ENCODE peak calls at places on chromosomes 2 and 18, in five cellular contexts. O is GM12865; W is DMS153; V is ureter; E is activated naive CD4-positive, alpha-beta T cell treated with anti-CD3 and anti-CD28 coated beads for 36 hours. C is an unnamed sample.

GRCh38 chr2:54556659-54557121 is 100.6 kb downstream of the SPTBN1 start:
- DNase-seq in O (no peak), W (no peak), V (no peak), E (no peak), C (no peak)

GRCh38 chr18:49339146-49339545 is 121.3 kb downstream of the DYM start:
- DNase-seq in O (no peak), W (no peak), V (no peak), E (no peak), C (peak)

GRCh38 chr2:147499785-147500184 is 345.0 kb upstream of the ACVR2A start:
- DNase-seq in O (peak), W (no peak), V (no peak), E (no peak), C (no peak)

GRCh38 chr2:12484536-12485115 is 232.1 kb upstream of the TRIB2 start:
- DNase-seq in O (no peak), W (no peak), V (no peak), E (no peak), C (no peak)

GRCh38 chr2:100610381-100610831 is 47.6 kb downstream of the PDCL3 start:
- DNase-seq in O (peak), W (no peak), V (peak), E (peak), C (peak)

GRCh38 chr2:240166761-240167587 is 26.5 kb upstream of the OTOS start:
- DNase-seq in O (no peak), W (no peak), V (no peak), E (no peak), C (no peak)

GRCh38 chr2:172545408-172546075 is 10.3 kb upstream of the PDK1 start:
- DNase-seq in O (no peak), W (no peak), V (no peak), E (no peak), C (peak)

GRCh38 chr18:60466671-60467070 is 94.1 kb upstream of the MC4R start:
- DNase-seq in O (no peak), W (no peak), V (no peak), E (no peak), C (no peak)

GRCh38 chr18:7608174-7608550 is 41.0 kb downstream of the PTPRM start:
- DNase-seq in O (no peak), W (no peak), V (no peak), E (no peak), C (no peak)

GRCh38 chr2:33104726-33105125 is 158.0 kb downstream of the LTBP1 start:
- DNase-seq in O (no peak), W (no peak), V (no peak), E (no peak), C (no peak)

GRCh38 chr2:161208527-161209139 is 48.4 kb downstream of the TANK start:
- DNase-seq in O (peak), W (no peak), V (no peak), E (no peak), C (peak)

GRCh38 chr2:2933421-2933820 is 444.2 kb downstream of the EIPR1 start:
- DNase-seq in O (no peak), W (no peak), V (no peak), E (no peak), C (no peak)

GRCh38 chr2:238868616-238869292 is 20.9 kb downstream of the TWIST2 start:
- DNase-seq in O (no peak), W (no peak), V (peak), E (no peak), C (no peak)

GRCh38 chr2:174461221-174461620 is 25.6 kb downstream of the GPR155 start:
- DNase-seq in O (no peak), W (no peak), V (no peak), E (no peak), C (no peak)

GRCh38 chr18:53153281-53153680 is 813.3 kb downstream of the DCC start:
- DNase-seq in O (peak), W (no peak), V (no peak), E (peak), C (peak)

C was measured in NB4.